ENCODE peak calls at places on chromosomes 6 and 20, in seven cellular contexts. Y is GM23248, A is neural progenitor cell, G is PC-3, L is GM23338, X is hepatocyte, F is HCT116. O is an unnamed sample.
A peak's percentile ranks its signal among the peaks of the same experiment; 100 is the strongest.

GRCh38 chr20:39775110-39775509 is 813.0 kb downstream of the DHX35 start:
- DNase-seq in A (no peak), L (no peak), F (no peak), G (no peak), X (no peak), Y (peak; percentile 91), O (no peak)

GRCh38 chr6:63530984-63531383 is 41.3 kb upstream of the LOC128125822 start:
- DNase-seq in G (no peak), A (no peak), F (no peak), L (no peak), Y (no peak), X (no peak), O (no peak)

GRCh38 chr6:38688579-38689087 is 14.3 kb downstream of the GLO1 start:
- DNase-seq in A (peak; percentile 32), F (no peak), X (no peak), G (no peak), L (peak; percentile 41), Y (no peak), O (no peak)

GRCh38 chr6:97361286-97361685 is 78.3 kb upstream of the MMS22L start:
- DNase-seq in G (peak; percentile 39), Y (peak; percentile 2), F (no peak), X (no peak), A (no peak), L (no peak), O (no peak)

GRCh38 chr6:53793318-53793975 is 1.4 kb upstream of the LRRC1 start:
- DNase-seq in Y (peak; percentile 70), G (peak; percentile 86), F (peak; percentile 68), X (peak; percentile 90), L (peak; percentile 69), A (peak; percentile 60), O (peak; percentile 84)

GRCh38 chr6:12648171-12648570 is 68.4 kb upstream of the PHACTR1 start:
- DNase-seq in L (no peak), G (peak; percentile 13), F (no peak), X (no peak), A (no peak), Y (no peak), O (no peak)

GRCh38 chr20:46346770-46347169 is 38.5 kb upstream of the CDH22 start:
- DNase-seq in F (no peak), X (no peak), G (no peak), Y (no peak), L (no peak), A (no peak), O (no peak)

GRCh38 chr20:62557425-62557824 is 81.6 kb upstream of the GATA5 start:
- DNase-seq in Y (peak; percentile 34), A (no peak), G (peak; percentile 61), F (peak; percentile 18), X (no peak), L (no peak), O (no peak)

GRCh38 chr6:53741417-53741816 is 53.4 kb upstream of the LRRC1 start:
- DNase-seq in X (peak; percentile 54), Y (no peak), A (no peak), G (no peak), L (peak; percentile 62), F (no peak), O (no peak)

GRCh38 chr6:125995972-125996580 is 9.7 kb downstream of the TRMT11 start:
- DNase-seq in L (peak; percentile 83), Y (peak; percentile 75), X (peak; percentile 81), G (peak; percentile 71), F (peak; percentile 41), A (peak; percentile 77), O (peak; percentile 59)

GRCh38 chr6:54134934-54135333 is 23.7 kb downstream of the MLIP start:
- DNase-seq in F (no peak), L (no peak), Y (no peak), X (no peak), A (no peak), G (no peak), O (no peak)

GRCh38 chr20:51533291-51534172 is 9.0 kb downstream of the NFATC2 start:
- DNase-seq in L (no peak), G (peak; percentile 97), X (no peak), A (no peak), Y (peak; percentile 79), F (peak; percentile 79), O (no peak)

GRCh38 chr6:33632603-33633039 is 11.5 kb downstream of the ITPR3 start:
- DNase-seq in G (peak; percentile 64), Y (peak; percentile 69), F (peak; percentile 37), A (peak; percentile 87), X (peak; percentile 64), L (peak; percentile 95), O (no peak)

GRCh38 chr6:73299171-73300073 is 36.4 kb upstream of the KHDC1 start:
- DNase-seq in L (peak; percentile 51), G (no peak), X (no peak), Y (peak; percentile 22), A (no peak), F (no peak), O (no peak)

DNA sequence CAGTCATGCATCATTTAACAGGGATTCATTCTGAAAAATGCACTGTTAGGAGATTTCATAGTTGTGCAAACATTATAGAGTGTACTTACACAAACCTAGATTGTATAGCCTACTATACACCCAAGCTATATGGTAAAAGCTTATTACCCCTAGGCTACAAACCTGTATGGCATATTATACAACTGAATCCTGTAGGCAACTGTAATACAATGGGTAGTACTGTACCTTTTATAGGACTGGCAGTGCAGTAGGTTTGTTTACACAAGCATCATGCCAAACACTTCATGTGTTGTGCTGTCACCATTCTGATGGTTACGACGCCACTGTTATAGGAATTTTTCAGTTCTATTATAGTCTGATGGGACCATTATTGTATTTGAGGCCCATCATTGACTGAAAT is 39.3 kb upstream of the KHDC1 start:
- DNase-seq in Y (no peak), L (no peak), G (peak; percentile 16), X (no peak), A (no peak), F (no peak), O (no peak)
- H3K4me2 ChIP-seq in Y (no peak overlapping the region), L (no peak overlapping the region), G (no peak overlapping the region), X (no peak overlapping the region), A (no peak overlapping the region), F (no peak overlapping the region), O (no peak overlapping the region)

GRCh38 chr6:146595981-146596731 is 2.6 kb upstream of the ADGB start:
- DNase-seq in X (no peak), A (no peak), G (peak; percentile 39), F (no peak), Y (no peak), L (no peak), O (no peak)

GRCh38 chr6:146590492-146590891 is 8.3 kb upstream of the ADGB start:
- DNase-seq in F (no peak), Y (no peak), G (no peak), L (no peak), A (no peak), X (no peak), O (no peak)

GRCh38 chr6:146593978-146594377 is 4.8 kb upstream of the ADGB start:
- DNase-seq in L (no peak), F (no peak), X (no peak), Y (no peak), G (no peak), A (no peak), O (no peak)

GRCh38 chr6:146592451-146592850 is 6.3 kb upstream of the ADGB start:
- DNase-seq in A (no peak), G (no peak), F (no peak), Y (no peak), X (no peak), L (no peak), O (no peak)

DNA sequence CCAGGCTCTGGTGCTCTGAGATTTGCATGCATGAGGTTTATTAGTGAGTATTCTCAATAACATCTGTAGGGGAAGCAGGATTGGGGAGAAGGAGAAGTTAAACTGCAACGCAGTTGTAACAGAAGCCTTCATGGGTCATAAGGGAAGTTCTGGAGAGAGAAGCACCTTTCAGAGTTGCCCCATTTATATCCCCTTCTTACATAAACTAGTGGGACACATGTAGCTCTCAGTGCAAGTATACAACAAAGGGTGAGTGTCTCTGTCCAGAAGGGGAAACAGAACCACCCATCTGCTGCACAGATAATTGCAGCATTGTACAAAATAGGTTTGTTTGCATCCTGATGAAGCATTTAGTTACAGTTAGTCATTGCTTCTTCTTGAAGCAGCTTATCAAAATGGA is 4.3 kb upstream of the ADGB start:
- DNase-seq in F (no peak), A (no peak), X (no peak), L (no peak), Y (no peak), G (no peak), O (no peak)
- TF ChIP-seq EZH2phosphoT487 in F (no peak), A (no peak), X (no peak), L (no peak), Y (no peak), G (no peak), O (no peak)

DNA sequence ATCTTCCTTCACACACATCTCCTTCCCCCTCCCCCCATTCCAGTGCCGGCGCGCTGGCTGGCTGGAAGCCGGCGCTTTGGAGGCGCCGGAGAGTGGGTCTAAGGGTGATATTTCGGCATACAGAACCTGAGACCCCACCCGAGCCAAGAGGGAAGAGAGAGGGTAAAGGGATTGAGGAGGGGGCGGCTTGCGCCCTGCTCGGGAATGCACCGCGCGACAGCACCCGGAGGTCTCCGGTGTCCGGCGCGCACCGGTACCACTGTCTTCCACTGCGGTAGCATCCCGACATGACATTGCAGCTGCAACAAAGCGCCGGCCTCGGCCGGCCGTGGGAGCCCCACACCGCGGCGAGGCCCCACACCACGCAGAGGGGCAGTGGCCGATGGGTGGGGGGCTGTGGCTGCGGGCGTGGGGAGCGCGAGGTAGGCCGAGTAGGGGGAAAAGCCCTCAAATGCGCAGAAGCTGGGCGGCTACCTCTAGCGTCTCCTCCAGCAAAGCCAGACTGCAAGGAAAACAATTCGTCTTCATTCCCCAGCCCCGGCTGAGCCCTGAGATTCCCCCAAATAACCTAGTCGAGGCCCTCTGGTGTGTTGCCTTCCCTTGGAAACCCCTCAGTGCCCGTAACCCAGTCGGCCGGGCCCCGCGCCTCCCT is 905 bp downstream of the TNFRSF21 start:
- DNase-seq in F (no peak), G (peak; percentile 23), X (peak; percentile 44), L (peak; percentile 43), A (peak; percentile 70), Y (peak; percentile 53), O (no peak)
- TF ChIP-seq EZH2 in F (no peak), G (no peak), X (no peak), L (no peak), A (no peak), Y (no peak), O (no peak)

GRCh38 chr20:63791497-63792156 is 39.4 kb downstream of the ZBTB46 start:
- DNase-seq in Y (peak; percentile 20), A (no peak), F (no peak), X (no peak), G (no peak), L (no peak), O (no peak)

GRCh38 chr20:63795178-63795830 is 35.8 kb downstream of the ZBTB46 start:
- DNase-seq in G (no peak), Y (no peak), F (no peak), X (no peak), A (no peak), L (no peak), O (peak; percentile 71)

GRCh38 chr20:63792866-63793265 is 38.2 kb downstream of the ZBTB46 start:
- DNase-seq in F (no peak), Y (no peak), A (no peak), L (no peak), G (no peak), X (no peak), O (no peak)

GRCh38 chr20:63790572-63791168 is 40.4 kb downstream of the ZBTB46 start:
- DNase-seq in A (no peak), L (no peak), Y (no peak), X (no peak), F (no peak), G (no peak), O (no peak)

DNA sequence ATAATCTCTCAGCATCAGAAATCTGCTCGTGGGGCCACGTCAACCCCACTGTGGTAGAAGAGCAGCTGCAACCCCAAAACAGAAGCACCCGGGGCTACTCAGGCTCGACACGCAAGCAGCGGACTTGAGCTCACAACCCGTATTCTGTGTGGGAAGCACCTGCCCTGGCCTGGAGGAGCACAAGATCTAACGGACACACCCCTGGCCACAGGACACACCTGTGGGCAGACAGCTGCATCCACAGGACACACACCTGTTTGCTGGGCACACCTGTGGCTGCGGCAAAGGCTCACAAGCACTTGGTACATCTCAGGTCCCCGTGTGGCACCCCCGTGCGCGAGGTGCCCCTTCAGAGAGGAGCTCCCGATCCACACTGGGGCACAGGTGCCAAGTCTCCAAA is 36.5 kb downstream of the ZBTB46 start:
- DNase-seq in F (no peak), A (no peak), G (no peak), Y (no peak), X (no peak), L (no peak), O (peak; percentile 79)
- H3K4me2 ChIP-seq in F (no peak overlapping the region), A (no peak overlapping the region), G (no peak overlapping the region), Y (no peak overlapping the region), X (no peak overlapping the region), L (no peak overlapping the region), O (peak overlapping the region; percentile 30)

O was measured in MM.1S.